ENCODE peak calls at places on chromosomes 11 and 22, in five cellular contexts. J, R, O, T and I are unnamed samples.

GRCh38 chr22:44870021-44870420 is 117.6 kb downstream of the ARHGAP8 start:
- DNase-seq in T (no peak), R (peak; percentile 60), O (no peak), J (peak; percentile 27), I (no peak)

GRCh38 chr11:85164743-85165142 is 462.4 kb downstream of the DLG2 start:
- DNase-seq in R (no peak), O (no peak), T (no peak), J (no peak), I (no peak)

GRCh38 chr11:130831506-130832385 is 84.5 kb downstream of the SNX19 start:
- DNase-seq in R (no peak), O (no peak), T (no peak), J (no peak), I (no peak)

GRCh38 chr11:19232910-19233503 is 7.7 kb downstream of the E2F8 start:
- DNase-seq in O (no peak), J (peak; percentile 31), R (no peak), T (no peak), I (no peak)

GRCh38 chr11:123628936-123629683 is 25.3 kb downstream of the SCN3B start:
- DNase-seq in R (peak; percentile 15), J (no peak), O (no peak), T (no peak), I (no peak)

GRCh38 chr22:38872831-38873248 is 824 bp upstream of the CBX6 start:
- DNase-seq in O (no peak), T (no peak), J (peak; percentile 59), R (peak; percentile 70), I (no peak)

GRCh38 chr22:40853961-40854360 is 2.5 kb downstream of the ST13 start:
- DNase-seq in T (no peak), R (peak; percentile 39), O (no peak), J (no peak), I (no peak)

GRCh38 chr22:44500623-44501022 is 2.6 kb upstream of the RTL6 start:
- DNase-seq in R (no peak), O (no peak), J (no peak), T (no peak), I (no peak)

GRCh38 chr11:112837162-112837826 is 123.9 kb upstream of the NCAM1 start:
- DNase-seq in T (no peak), R (no peak), J (no peak), O (no peak), I (no peak)

GRCh38 chr11:117498791-117499190 is 171.1 kb downstream of the CEP164 start:
- DNase-seq in O (no peak), R (no peak), J (no peak), T (no peak), I (no peak)

GRCh38 chr22:49107961-49108530 is 719.6 kb downstream of the BRD1 start:
- DNase-seq in T (no peak), O (no peak), J (no peak), R (no peak), I (no peak)

GRCh38 chr22:50210378-50211139 is 9.7 kb downstream of the SELENOO start:
- DNase-seq in R (no peak), J (no peak), T (no peak), O (no peak), I (no peak)

GRCh38 chr11:109597336-109597735 is 175.3 kb downstream of the C11orf87 start:
- DNase-seq in T (no peak), J (no peak), R (no peak), O (no peak), I (no peak)
- TF ChIP-seq HDAC2 in T (no peak), J (no peak), R (no peak), O (no peak), I (no peak)

GRCh38 chr11:14578551-14578956 is 58.4 kb upstream of the PSMA1 start:
- DNase-seq in T (no peak), O (peak; percentile 82), J (no peak), R (peak; percentile 52), I (peak; percentile 65)
- TF ChIP-seq HDAC2 in T (no peak), O (peak; percentile 69), J (no peak), R (no peak), I (no peak)

GRCh38 chr22:35559354-35560005 is 18.8 kb downstream of the RASD2 start:
- DNase-seq in O (no peak), J (no peak), R (no peak), T (no peak), I (no peak)
- TF ChIP-seq HDAC2 in O (no peak), J (no peak), R (no peak), T (no peak), I (no peak)

DNA sequence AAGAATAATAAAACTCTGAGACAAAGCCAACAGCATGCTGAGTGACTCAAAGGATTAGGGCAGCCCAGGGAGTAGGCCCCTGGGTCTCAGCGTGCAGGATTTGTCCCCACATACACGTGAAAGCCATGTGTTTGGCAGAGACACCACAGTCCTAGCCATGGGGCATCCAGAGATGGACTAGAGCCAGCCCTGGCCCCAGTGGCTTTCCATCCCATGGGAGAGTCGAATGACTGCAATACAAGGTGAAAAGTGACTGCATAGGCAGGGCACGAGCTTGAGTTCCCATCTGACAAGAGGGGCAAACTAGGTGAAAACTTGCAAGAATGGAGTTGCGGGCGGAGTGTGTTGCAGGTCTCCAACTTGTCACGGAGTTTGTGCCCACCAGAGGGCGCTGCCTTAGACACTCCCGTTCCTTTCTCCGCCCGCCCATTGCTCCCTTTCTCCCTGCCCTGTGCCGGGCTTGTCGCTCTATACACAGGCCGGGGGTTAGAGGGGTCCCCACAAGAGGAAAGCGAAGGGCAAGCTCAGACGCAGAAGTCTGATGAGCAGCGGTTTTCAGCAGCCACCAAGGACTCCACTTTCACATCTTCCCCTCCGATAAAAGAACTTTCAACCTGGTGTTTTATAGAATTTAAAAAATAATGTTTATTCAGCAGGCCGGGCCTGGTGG is 24.2 kb downstream of the TSKU start:
- DNase-seq in R (peak; percentile 92), O (peak; percentile 68), T (no peak), J (peak; percentile 76), I (no peak)
- TF ChIP-seq HDAC2 in R (no peak), O (no peak), T (no peak), J (no peak), I (no peak)

DNA sequence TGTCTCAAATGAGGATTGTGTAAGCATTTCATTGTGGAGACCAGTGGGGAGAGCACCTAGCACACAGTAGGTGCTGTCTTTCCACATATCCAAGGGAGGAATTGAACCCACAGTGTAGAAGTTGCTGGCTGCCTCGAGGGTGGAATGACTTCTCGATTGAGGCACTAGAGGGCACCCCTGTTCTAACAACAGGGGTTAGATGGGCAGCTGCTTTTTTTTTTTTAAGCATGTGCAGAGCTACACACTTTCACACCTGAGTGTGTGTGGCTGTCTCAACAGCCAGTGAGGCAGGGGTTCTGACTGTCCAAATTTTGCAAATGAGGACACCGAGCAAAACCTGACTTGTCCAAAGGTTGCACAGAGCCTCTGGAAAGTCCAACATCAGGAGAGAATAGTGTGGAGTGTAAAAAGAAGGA is 118.2 kb upstream of the CRYBB3 start:
- DNase-seq in R (peak; percentile 33), T (no peak), J (peak; percentile 49), O (peak; percentile 56), I (no peak)
- TF ChIP-seq HDAC2 in R (no peak), T (no peak), J (no peak), O (no peak), I (no peak)

GRCh38 chr22:31268281-31268680 is 24.0 kb downstream of the PIK3IP1 start:
- DNase-seq in T (no peak), J (no peak), R (no peak), O (no peak), I (no peak)

GRCh38 chr22:31271485-31271884 is 20.8 kb downstream of the PIK3IP1 start:
- DNase-seq in R (no peak), J (no peak), O (peak; percentile 50), T (no peak), I (no peak)

GRCh38 chr22:31271026-31271425 is 21.3 kb downstream of the PIK3IP1 start:
- DNase-seq in O (no peak), J (no peak), T (no peak), R (no peak), I (no peak)

GRCh38 chr22:31272522-31273446 is 19.5 kb downstream of the PIK3IP1 start:
- DNase-seq in R (peak; percentile 59), J (peak; percentile 39), O (peak; percentile 52), T (no peak), I (no peak)

DNA sequence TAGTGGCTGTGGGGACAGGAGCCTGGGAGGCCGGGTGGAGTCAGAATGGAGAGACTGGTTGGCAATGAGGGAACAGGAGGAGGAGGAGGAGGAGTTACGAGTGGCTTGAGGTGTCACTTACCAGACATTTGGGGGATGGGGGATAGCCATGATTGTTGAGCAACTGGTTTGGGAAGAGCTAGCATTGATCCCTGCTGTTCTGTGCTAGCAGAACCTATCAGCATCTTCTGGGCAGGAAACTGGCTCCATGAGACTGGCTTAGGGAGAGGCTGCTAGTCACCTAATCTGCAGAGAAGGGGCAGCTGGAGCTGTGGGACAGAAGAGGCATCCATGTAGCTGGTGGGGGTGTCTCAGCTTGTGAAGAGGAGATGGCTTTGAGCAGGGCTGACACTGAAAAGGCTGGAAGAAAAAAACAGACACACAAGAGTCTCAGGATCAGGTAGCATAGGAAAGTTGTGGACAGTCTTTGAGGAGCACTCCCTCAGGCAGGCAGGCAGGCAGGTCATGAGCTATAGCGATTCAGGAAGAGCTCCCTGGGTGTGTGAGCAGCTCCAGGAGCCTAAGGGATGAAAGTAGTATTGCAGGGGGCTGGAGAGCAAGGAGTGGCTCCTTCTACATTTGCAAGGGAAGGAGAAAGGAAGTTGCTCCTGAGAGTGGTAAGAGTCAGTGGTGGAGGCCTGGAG is 22.3 kb downstream of the PIK3IP1 start:
- DNase-seq in R (no peak), T (no peak), J (no peak), O (no peak), I (no peak)
- TF ChIP-seq HDAC2 in R (no peak), T (no peak), J (no peak), O (no peak), I (no peak)

GRCh38 chr11:59283825-59284772 is 71.4 kb upstream of the MPEG1 start:
- DNase-seq in J (peak; percentile 22), T (no peak), R (peak; percentile 52), O (peak; percentile 40), I (peak; percentile 71)
- TF ChIP-seq HDAC2 in J (no peak), T (no peak), R (no peak), O (no peak), I (no peak)